ENCODE peak calls at places on chromosomes 6 and 20, in four cellular contexts. M is tibial artery, X is heart right ventricle, I is astrocyte. L is an unnamed sample. For H3K4me1, the result is how much of the 10 kb centered on the place peaks cover.

GRCh38 chr6:9606435-9607134 is 808.3 kb downstream of the TFAP2A start:
- DNase-seq in I (no peak), X (no peak), M (no peak), L (no peak)

GRCh38 chr6:169620171-169621125 is 81.4 kb downstream of the WDR27 start:
- DNase-seq in X (no peak), I (peak), M (no peak), L (peak)

GRCh38 chr20:3621111-3621510 is 42.1 kb downstream of the GFRA4 start:
- DNase-seq in I (no peak), X (no peak), M (no peak), L (no peak)

GRCh38 chr6:28659250-28659566 is 133.5 kb downstream of the GPX5 start:
- DNase-seq in X (no peak), I (no peak), M (no peak), L (no peak)

GRCh38 chr6:48423640-48424365 is 312.8 kb upstream of the PTCHD4 start:
- DNase-seq in I (peak), X (no peak), M (no peak), L (no peak)

GRCh38 chr6:116287668-116288282 is 8.0 kb upstream of the TSPYL1 start:
- DNase-seq in M (no peak), I (peak), X (no peak), L (no peak)

GRCh38 chr6:42340516-42340915 is 111.2 kb downstream of the TRERF1 start:
- DNase-seq in I (no peak), M (no peak), X (no peak), L (no peak)

GRCh38 chr6:54617730-54618129 is 228.8 kb upstream of the FAM83B start:
- DNase-seq in M (no peak), X (no peak), I (peak), L (no peak)

GRCh38 chr20:34632870-34633452 is 43.9 kb downstream of the PIGU start:
- DNase-seq in X (no peak), I (no peak), M (no peak), L (no peak)

GRCh38 chr6:159695984-159696383 is 2.9 kb upstream of the SOD2 start:
- DNase-seq in I (peak), M (no peak), X (no peak), L (no peak)

GRCh38 chr6:69883551-69883950 is 17.2 kb downstream of the COL19A1 start:
- DNase-seq in I (no peak), X (no peak), M (no peak), L (no peak)

GRCh38 chr6:138504764-138505689 is 5.7 kb upstream of the NHSL1 start:
- DNase-seq in X (no peak), M (no peak), I (no peak), L (no peak)

GRCh38 chr6:43090557-43090952 is 14.4 kb downstream of the PTK7 start:
- DNase-seq in M (no peak), X (no peak), I (no peak), L (no peak)

GRCh38 chr6:16322666-16323312 is 84.4 kb downstream of the GMPR start:
- DNase-seq in X (peak), M (peak), I (peak), L (peak)

GRCh38 chr6:14676977-14677781 is 559.6 kb downstream of the CD83 start:
- DNase-seq in M (no peak), X (no peak), I (no peak), L (no peak)

GRCh38 chr20:10578607-10579006 is 95.2 kb downstream of the JAG1 start:
- DNase-seq in I (peak), X (no peak), M (no peak), L (no peak)

GRCh38 chr6:48714286-48715049 is 603.5 kb upstream of the PTCHD4 start:
- DNase-seq in M (no peak), I (peak), X (no peak), L (no peak)

GRCh38 chr6:8825726-8826125 is 390.4 kb upstream of the SLC35B3 start:
- DNase-seq in I (no peak), X (no peak), M (no peak), L (no peak)

GRCh38 chr6:138030872-138031271 is 76.3 kb downstream of the PERP start:
- DNase-seq in M (no peak), X (no peak), I (no peak), L (no peak)

GRCh38 chr6:133236898-133237297 is 4.3 kb upstream of the EYA4 start:
- DNase-seq in M (no peak), X (no peak), I (peak), L (no peak)

GRCh38 chr6:118725944-118726343 is 74.6 kb upstream of the CEP85L start:
- DNase-seq in M (no peak), X (no peak), I (no peak), L (no peak)

GRCh38 chr6:158713469-158713868 is 63.6 kb downstream of the SYTL3 start:
- DNase-seq in X (no peak), I (no peak), M (no peak), L (no peak)

GRCh38 chr20:19566226-19566960 is 191.7 kb upstream of the RIN2 start:
- DNase-seq in M (no peak), X (no peak), I (peak), L (no peak)

GRCh38 chr6:142692942-142693341 is 252.0 kb downstream of the HIVEP2 start:
- DNase-seq in I (peak), X (peak), M (peak), L (peak)

GRCh38 chr20:17611540-17612286 is 41.8 kb downstream of the DSTN start:
- DNase-seq in I (no peak), M (peak), X (no peak), L (peak)

GRCh38 chr6:16787128-16787685 is 25.9 kb upstream of the ATXN1 start:
- DNase-seq in M (no peak), I (no peak), X (no peak), L (no peak)

GRCh38 chr6:34648808-34649207 is 47.8 kb downstream of the ILRUN start:
- DNase-seq in X (no peak), M (no peak), I (no peak), L (no peak)

GRCh38 chr6:48610846-48611245 is 499.8 kb upstream of the PTCHD4 start:
- DNase-seq in M (no peak), X (no peak), I (peak), L (no peak)

GRCh38 chr20:44398303-44398702 is 42.8 kb downstream of the HNF4A start:
- DNase-seq in M (no peak), I (peak), X (no peak), L (no peak)

GRCh38 chr6:146154197-146154596 is 125.3 kb downstream of the GRM1 start:
- DNase-seq in M (no peak), I (peak), X (no peak), L (no peak)

GRCh38 chr20:57680934-57681914 is 28.6 kb downstream of the PMEPA1 start:
- DNase-seq in X (no peak), I (no peak), M (no peak), L (no peak)

GRCh38 chr6:87251725-87252124 is 70.7 kb upstream of the SMIM8 start:
- DNase-seq in X (no peak), M (no peak), I (no peak), L (no peak)
- H3K4me1 ChIP-seq in X (under half), M (under half), I (under half), L (under half)

GRCh38 chr6:161362266-161362665 is 88.4 kb upstream of the AGPAT4 start:
- DNase-seq in I (no peak), X (no peak), M (no peak), L (no peak)

GRCh38 chr6:161363286-161363685 is 89.4 kb upstream of the AGPAT4 start:
- DNase-seq in X (no peak), I (no peak), M (no peak), L (no peak)

GRCh38 chr6:161361529-161361928 is 87.7 kb upstream of the AGPAT4 start:
- DNase-seq in X (no peak), I (no peak), M (no peak), L (no peak)

GRCh38 chr6:161359617-161359945 is 85.7 kb upstream of the AGPAT4 start:
- DNase-seq in X (no peak), I (peak), M (no peak), L (no peak)

DNA sequence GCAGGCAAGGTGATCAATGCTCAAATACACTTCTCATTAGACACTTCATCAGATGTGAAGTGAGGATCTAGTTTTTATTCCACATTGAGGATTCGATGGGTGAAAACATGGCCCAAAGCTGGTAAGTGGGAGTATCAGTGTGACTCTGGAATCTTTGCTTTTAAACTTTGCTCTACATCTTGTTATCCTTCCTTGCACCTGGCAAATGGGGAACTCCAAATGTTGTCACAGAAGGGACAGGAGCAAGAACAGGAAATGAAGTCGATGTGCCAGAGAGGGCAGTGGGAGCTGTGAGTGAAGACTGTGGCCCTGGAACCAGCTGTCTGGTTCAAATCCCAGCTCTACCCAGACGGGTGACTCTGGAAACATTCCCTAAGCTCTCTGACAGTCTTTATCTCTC is 86.6 kb upstream of the AGPAT4 start:
- DNase-seq in I (no peak), X (no peak), M (no peak), L (no peak)
- H3K27ac ChIP-seq in I (no peak), X (no peak), M (no peak), L (no peak)

GRCh38 chr6:123529843-123530242 is 106.9 kb downstream of the TRDN start:
- DNase-seq in X (no peak), I (no peak), M (no peak), L (no peak)
- H3K4me3 ChIP-seq in X (no peak), I (no peak), M (no peak), L (no peak)

GRCh38 chr20:50101900-50102299 is 11.1 kb downstream of the UBE2V1 start:
- DNase-seq in I (no peak), X (no peak), M (no peak), L (no peak)

GRCh38 chr20:50099565-50099991 is 13.4 kb downstream of the UBE2V1 start:
- DNase-seq in M (no peak), X (no peak), I (no peak), L (no peak)

GRCh38 chr20:50100552-50100951 is 12.4 kb downstream of the UBE2V1 start:
- DNase-seq in I (no peak), X (no peak), M (no peak), L (no peak)

GRCh38 chr20:50099121-50099520 is 13.8 kb downstream of the UBE2V1 start:
- DNase-seq in X (no peak), M (no peak), I (no peak), L (no peak)

DNA sequence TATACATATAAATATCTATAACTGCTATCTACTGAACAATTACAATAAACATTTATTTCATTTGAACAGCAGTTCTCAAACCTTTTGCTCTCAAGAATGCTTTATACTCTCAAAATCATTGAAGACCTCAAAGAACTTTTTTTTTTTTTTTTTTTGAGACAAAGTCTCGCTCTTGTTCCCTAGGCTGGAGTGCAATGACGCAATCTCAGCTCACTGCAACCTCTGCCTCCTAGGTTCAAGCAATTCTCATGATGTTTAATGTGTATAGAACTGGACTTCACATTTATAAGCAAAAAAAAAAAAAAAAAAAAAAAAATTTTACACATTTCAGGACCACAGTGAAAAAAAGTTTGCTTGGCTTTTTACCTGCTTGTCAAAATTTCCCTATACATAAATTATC is 11.7 kb downstream of the UBE2V1 start:
- DNase-seq in M (no peak), X (no peak), I (no peak), L (no peak)
- H3K4me1 ChIP-seq in M (under half), X (under half), I (under half), L (under half)

GRCh38 chr6:25918083-25918683 is 12.3 kb downstream of the SLC17A2 start:
- DNase-seq in X (no peak), M (no peak), I (no peak), L (no peak)

GRCh38 chr6:25919657-25920056 is 10.8 kb downstream of the SLC17A2 start:
- DNase-seq in I (no peak), X (no peak), M (no peak), L (no peak)

GRCh38 chr6:25921525-25922203 is 8.8 kb downstream of the SLC17A2 start:
- DNase-seq in M (no peak), I (no peak), X (no peak), L (no peak)

GRCh38 chr6:25925808-25926325 is 4.6 kb downstream of the SLC17A2 start:
- DNase-seq in M (no peak), I (no peak), X (no peak), L (no peak)

GRCh38 chr6:25922301-25922700 is 8.2 kb downstream of the SLC17A2 start:
- DNase-seq in I (peak), X (no peak), M (no peak), L (no peak)
- H3K27ac ChIP-seq in I (no peak), X (no peak), M (no peak), L (no peak)